ENCODE peak calls at places on chromosome 13, in five cellular contexts. Z, V, Y, C and X are unnamed samples.

GRCh38 chr13:103288114-103288513 is 221.9 kb upstream of the SLC10A2 start:
- DNase-seq in Z (no peak), V (no peak), Y (no peak), C (no peak), X (no peak)

GRCh38 chr13:94400874-94401273 is 78.6 kb downstream of the DCT start:
- DNase-seq in Z (no peak), V (no peak), Y (no peak), C (no peak), X (no peak)

GRCh38 chr13:110070511-110071120 is 236.3 kb downstream of the COL4A1 start:
- DNase-seq in Z (peak), V (no peak), Y (peak), C (no peak), X (no peak)

GRCh38 chr13:51585234-51585672 is 991 bp downstream of the WDFY2 start:
- DNase-seq in Z (no peak), V (no peak), Y (no peak), C (no peak), X (peak)

GRCh38 chr13:113182046-113182445 is 23.6 kb downstream of the PROZ start:
- DNase-seq in Z (no peak), V (no peak), Y (no peak), C (no peak), X (no peak)

GRCh38 chr13:52165410-52165809 is 6.0 kb upstream of the NEK3 start:
- DNase-seq in Z (no peak), V (no peak), Y (no peak), C (no peak), X (no peak)

GRCh38 chr13:113204378-113204734 is 4.1 kb downstream of the PCID2 start:
- DNase-seq in Z (no peak), V (no peak), Y (no peak), C (no peak), X (no peak)

GRCh38 chr13:51764184-51765141 is 39.5 kb downstream of the DHRS12 start:
- DNase-seq in Z (no peak), V (no peak), Y (peak), C (peak), X (no peak)

GRCh38 chr13:22110368-22110767 is 439.5 kb downstream of the FGF9 start:
- DNase-seq in Z (no peak), V (no peak), Y (no peak), C (no peak), X (no peak)

GRCh38 chr13:44417876-44418275 is 44.3 kb downstream of the SERP2 start:
- DNase-seq in Z (no peak), V (no peak), Y (no peak), C (no peak), X (no peak)